ENCODE peak calls at places on chromosomes 7 and 10, in ten cellular contexts. D is nephron progenitor cell, O is right lobe of liver, Z is Caco-2, L is BE2C, V is WTC11, H is astrocyte of the spinal cord, K is glutamatergic neuron, E is mucosa of descending colon, J is SK-N-SH. I is an unnamed sample.

GRCh38 chr10:132942740-132943554 is 577 bp upstream of the CFAP46 start:
- DNase-seq in K (no peak), H (no peak), J (peak; percentile 61), V (no peak), E (no peak), Z (no peak), L (no peak), D (no peak), O (peak; percentile 50), I (no peak)

GRCh38 chr7:90951986-90952648 is 312.1 kb upstream of the FZD1 start:
- DNase-seq in K (no peak), J (no peak), E (no peak), Z (no peak), V (no peak), D (no peak), O (no peak), H (no peak), L (no peak), I (no peak)

GRCh38 chr10:116561026-116561425 is 15.3 kb downstream of the PNLIP start:
- DNase-seq in V (no peak), L (no peak), E (no peak), H (no peak), D (no peak), K (no peak), J (no peak), Z (no peak), O (no peak), I (no peak)

GRCh38 chr10:124168581-124168980 is 75.2 kb upstream of the CHST15 start:
- DNase-seq in V (no peak), L (no peak), H (no peak), D (no peak), J (no peak), Z (no peak), E (no peak), K (no peak), O (no peak), I (no peak)

GRCh38 chr10:129621694-129622093 is 154.7 kb downstream of the MGMT start:
- DNase-seq in K (no peak), L (no peak), Z (no peak), O (no peak), E (no peak), J (no peak), H (no peak), V (no peak), D (no peak), I (no peak)

GRCh38 chr10:124307531-124308350 is 111.0 kb downstream of the OAT start:
- DNase-seq in K (no peak), D (no peak), Z (peak; percentile 14), V (no peak), O (no peak), J (no peak), L (no peak), E (no peak), H (no peak), I (no peak)

GRCh38 chr10:111113961-111114830 is 37.4 kb downstream of the ADRA2A start:
- DNase-seq in E (no peak), K (no peak), D (no peak), Z (no peak), L (no peak), H (peak; percentile 14), O (no peak), J (no peak), V (no peak), I (no peak)

GRCh38 chr10:108166401-108166800 is 1001.9 kb upstream of the SORCS1 start:
- DNase-seq in D (no peak), V (no peak), E (no peak), L (no peak), J (no peak), K (no peak), Z (no peak), O (no peak), H (no peak), I (no peak)

GRCh38 chr7:636396-636795 is 90.1 kb upstream of the DNAAF5 start:
- DNase-seq in O (peak; percentile 54), Z (no peak), L (no peak), E (peak; percentile 49), H (no peak), K (peak; percentile 48), V (peak; percentile 27), D (no peak), J (no peak), I (peak; percentile 22)

GRCh38 chr7:127782075-127782474 is 130.1 kb downstream of the SND1 start:
- DNase-seq in E (no peak), V (no peak), O (no peak), D (no peak), H (no peak), K (no peak), L (peak; percentile 55), J (peak; percentile 72), Z (no peak), I (no peak)

GRCh38 chr10:114754445-114755320 is 66.9 kb upstream of the FHIP2A start:
- DNase-seq in H (peak; percentile 50), V (no peak), O (no peak), J (no peak), E (no peak), L (no peak), K (no peak), D (no peak), Z (no peak), I (peak; percentile 73)

GRCh38 chr10:48598243-48598935 is 6.5 kb downstream of the ARHGAP22 start:
- DNase-seq in Z (no peak), V (no peak), E (peak; percentile 20), K (no peak), D (no peak), O (no peak), J (no peak), H (no peak), L (no peak), I (no peak)

GRCh38 chr10:44385423-44385725 is 477 bp upstream of the CXCL12 start:
- DNase-seq in O (no peak), Z (no peak), H (no peak), K (no peak), V (no peak), D (no peak), J (no peak), E (no peak), L (no peak), I (no peak)

GRCh38 chr10:509361-510102 is 179.9 kb downstream of the DIP2C start:
- DNase-seq in E (no peak), H (no peak), D (no peak), O (no peak), V (no peak), Z (peak; percentile 27), L (no peak), J (no peak), K (no peak), I (no peak)

GRCh38 chr7:132337450-132338080 is 238.7 kb downstream of the PLXNA4 start:
- DNase-seq in V (no peak), O (no peak), L (no peak), J (no peak), Z (no peak), K (no peak), E (peak; percentile 16), D (no peak), H (no peak), I (no peak)

GRCh38 chr7:74043523-74043951 is 15.6 kb downstream of the ELN start:
- DNase-seq in J (peak; percentile 91), Z (no peak), V (peak; percentile 50), K (no peak), D (peak; percentile 44), H (peak; percentile 73), E (no peak), O (no peak), L (peak; percentile 78), I (peak; percentile 37)

GRCh38 chr7:583410-584121 is 63.9 kb upstream of the PDGFA start:
- DNase-seq in E (no peak), O (no peak), L (no peak), J (no peak), D (no peak), V (no peak), K (no peak), Z (no peak), H (no peak), I (no peak)

GRCh38 chr10:97278491-97278989 is 13.9 kb downstream of the ARHGAP19 start:
- DNase-seq in H (peak; percentile 90), V (no peak), E (no peak), K (no peak), D (no peak), L (no peak), J (peak; percentile 61), O (no peak), Z (no peak), I (peak; percentile 82)

GRCh38 chr10:104589871-104590270 is 51.2 kb upstream of the SORCS3 start:
- DNase-seq in D (no peak), L (no peak), E (no peak), H (peak; percentile 63), O (no peak), J (no peak), Z (no peak), V (no peak), K (no peak), I (peak; percentile 77)

GRCh38 chr7:114209968-114210367 is 204.6 kb upstream of the FOXP2 start:
- DNase-seq in H (no peak), O (no peak), L (no peak), V (no peak), D (no peak), J (no peak), E (no peak), Z (no peak), K (no peak), I (no peak)
- TF ChIP-seq CTCF in H (peak; percentile 9), O (no peak), L (no peak), V (no peak), D (no peak), J (peak; percentile 23), E (no peak), Z (no peak), K (no peak), I (no peak)

GRCh38 chr7:44244282-44244681 is 43.5 kb downstream of the YKT6 start:
- DNase-seq in J (peak; percentile 85), K (no peak), O (no peak), Z (no peak), D (peak; percentile 56), V (peak; percentile 65), H (no peak), L (peak; percentile 66), E (no peak), I (no peak)
- TF ChIP-seq CTCF in J (peak; percentile 68), K (peak; percentile 50), O (peak; percentile 31), Z (peak; percentile 28), D (peak; percentile 57), V (peak; percentile 27), H (peak; percentile 59), L (peak; percentile 68), E (no peak), I (peak; percentile 78)

GRCh38 chr7:28144266-28144665 is 36.3 kb downstream of the JAZF1 start:
- DNase-seq in D (peak; percentile 38), E (no peak), H (no peak), V (peak; percentile 64), L (peak; percentile 93), O (no peak), Z (no peak), J (peak; percentile 70), K (peak; percentile 80), I (no peak)
- TF ChIP-seq CTCF in D (peak; percentile 29), E (no peak), H (no peak), V (no peak), L (peak; percentile 72), O (no peak), Z (no peak), J (no peak), K (peak; percentile 69), I (peak; percentile 30)

DNA sequence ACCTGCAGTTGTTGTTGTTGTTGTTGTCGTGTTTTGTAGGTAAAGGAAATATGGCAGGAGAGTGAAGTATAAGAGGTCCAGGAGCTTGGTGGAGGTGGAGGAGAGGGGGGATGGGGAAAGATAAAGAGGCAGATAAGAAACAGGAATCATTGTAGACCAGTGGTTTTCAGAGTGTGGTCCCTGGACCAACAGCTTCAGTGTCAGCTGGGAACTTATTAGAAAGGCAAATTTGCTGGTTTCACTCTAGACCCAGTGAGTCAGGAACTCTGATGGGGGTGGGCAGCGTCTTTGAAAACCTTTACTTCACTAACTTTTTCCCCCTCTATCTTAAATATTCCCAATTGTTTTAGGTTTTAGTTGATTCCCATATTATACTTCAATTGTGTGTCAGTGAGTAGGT is 241.5 kb downstream of the AUTS2 start:
- DNase-seq in H (no peak), K (no peak), L (no peak), E (no peak), O (no peak), J (no peak), V (no peak), D (no peak), Z (no peak), I (no peak)
- TF ChIP-seq CTCF in H (no peak), K (no peak), L (no peak), E (no peak), O (no peak), J (no peak), V (no peak), D (no peak), Z (no peak), I (no peak)